ENCODE peak calls at places on chromosomes 11 and 22, in six cellular contexts. N is cardiac muscle cell; M is thoracic aorta; Z is colonic mucosa; V is lower lobe of right lung; S is CD8-positive, alpha-beta T cell. U is an unnamed sample. For H3K36me3, the result is how much of the 10 kb centered on the place peaks cover.

GRCh38 chr11:12149672-12150225 is 39.4 kb downstream of the MICAL2 start:
- DNase-seq in S (no peak), Z (no peak), N (no peak), M (no peak), V (no peak), U (no peak)

GRCh38 chr11:130550160-130550559 is 101.7 kb downstream of the ADAMTS15 start:
- DNase-seq in M (no peak), Z (no peak), N (no peak), S (no peak), V (no peak), U (no peak)

GRCh38 chr11:47408598-47409439 is 429 bp downstream of the SLC39A13 start:
- DNase-seq in N (no peak), S (no peak), M (no peak), V (no peak), Z (peak), U (no peak)

GRCh38 chr11:1625541-1625940 is 3.6 kb upstream of the KRTAP5-4 start:
- DNase-seq in M (no peak), Z (no peak), N (no peak), S (no peak), V (no peak), U (no peak)

GRCh38 chr11:119258983-119259382 is 52.8 kb downstream of the CBL start:
- DNase-seq in Z (no peak), V (no peak), N (no peak), S (no peak), M (no peak), U (no peak)

GRCh38 chr11:111157571-111157970 is 88.0 kb upstream of the POU2AF2 start:
- DNase-seq in M (no peak), N (no peak), Z (no peak), S (no peak), V (no peak), U (no peak)

GRCh38 chr11:118448294-118448693 is 12.0 kb downstream of the KMT2A start:
- DNase-seq in S (no peak), N (no peak), V (no peak), Z (no peak), M (no peak), U (no peak)

GRCh38 chr22:29370556-29370955 is 17.8 kb downstream of the AP1B1 start:
- DNase-seq in S (no peak), M (no peak), Z (no peak), N (no peak), V (no peak), U (no peak)

GRCh38 chr22:41574847-41575381 is 14.1 kb downstream of the CSDC2 start:
- DNase-seq in Z (peak), N (no peak), S (no peak), M (no peak), V (no peak), U (no peak)

GRCh38 chr22:35575116-35575748 is 34.6 kb downstream of the RASD2 start:
- DNase-seq in M (no peak), Z (no peak), S (no peak), V (no peak), N (no peak), U (no peak)

GRCh38 chr11:30585892-30586250 is 282 bp downstream of the MPPED2 start:
- DNase-seq in S (no peak), M (no peak), N (peak), Z (peak), V (peak), U (no peak)

GRCh38 chr11:78025378-78025777 is 2.3 kb upstream of the KCTD14 start:
- DNase-seq in Z (no peak), S (no peak), M (no peak), V (no peak), N (no peak), U (no peak)

GRCh38 chr11:68649851-68650555 is 34.3 kb upstream of the GAL start:
- DNase-seq in V (no peak), N (no peak), Z (no peak), S (no peak), M (no peak), U (no peak)

GRCh38 chr11:15933896-15934625 is 422.3 kb downstream of the SOX6 start:
- DNase-seq in V (no peak), N (no peak), Z (no peak), S (no peak), M (no peak), U (no peak)

GRCh38 chr11:64449381-64450167 is 90.6 kb downstream of the RPS6KA4 start:
- DNase-seq in M (no peak), N (peak), S (peak), Z (peak), V (peak), U (no peak)

GRCh38 chr11:95119361-95120060 is 29.9 kb downstream of the ENDOD1 start:
- DNase-seq in S (no peak), N (no peak), M (no peak), V (no peak), Z (no peak), U (no peak)

GRCh38 chr11:76684470-76684869 is 13.9 kb upstream of the LRRC32 start:
- DNase-seq in M (no peak), Z (no peak), V (no peak), N (no peak), S (no peak), U (no peak)

GRCh38 chr22:29203883-29204282 is 1.8 kb upstream of the EMID1 start:
- DNase-seq in S (no peak), V (no peak), Z (no peak), M (no peak), N (no peak), U (no peak)

GRCh38 chr22:25482868-25483639 is 81.4 kb upstream of the GRK3 start:
- DNase-seq in M (no peak), S (no peak), V (no peak), N (no peak), Z (no peak), U (no peak)

GRCh38 chr11:87967459-87967858 is 207.8 kb downstream of the RAB38 start:
- DNase-seq in N (no peak), Z (no peak), V (no peak), S (no peak), M (no peak), U (no peak)

GRCh38 chr11:108398439-108398838 is 68.9 kb downstream of the C11orf65 start:
- DNase-seq in M (no peak), V (no peak), N (no peak), S (no peak), Z (no peak), U (no peak)

GRCh38 chr11:39745401-39745800 is 1714.1 kb downstream of the LRRC4C start:
- DNase-seq in M (no peak), Z (no peak), V (no peak), N (no peak), S (no peak), U (no peak)

GRCh38 chr22:30744224-30744623 is 49.5 kb downstream of the OSBP2 start:
- DNase-seq in M (no peak), N (no peak), Z (no peak), S (no peak), V (no peak), U (no peak)
- H3K4me3 ChIP-seq in M (no peak), N (no peak), Z (no peak), S (no peak), V (no peak), U (no peak)

DNA sequence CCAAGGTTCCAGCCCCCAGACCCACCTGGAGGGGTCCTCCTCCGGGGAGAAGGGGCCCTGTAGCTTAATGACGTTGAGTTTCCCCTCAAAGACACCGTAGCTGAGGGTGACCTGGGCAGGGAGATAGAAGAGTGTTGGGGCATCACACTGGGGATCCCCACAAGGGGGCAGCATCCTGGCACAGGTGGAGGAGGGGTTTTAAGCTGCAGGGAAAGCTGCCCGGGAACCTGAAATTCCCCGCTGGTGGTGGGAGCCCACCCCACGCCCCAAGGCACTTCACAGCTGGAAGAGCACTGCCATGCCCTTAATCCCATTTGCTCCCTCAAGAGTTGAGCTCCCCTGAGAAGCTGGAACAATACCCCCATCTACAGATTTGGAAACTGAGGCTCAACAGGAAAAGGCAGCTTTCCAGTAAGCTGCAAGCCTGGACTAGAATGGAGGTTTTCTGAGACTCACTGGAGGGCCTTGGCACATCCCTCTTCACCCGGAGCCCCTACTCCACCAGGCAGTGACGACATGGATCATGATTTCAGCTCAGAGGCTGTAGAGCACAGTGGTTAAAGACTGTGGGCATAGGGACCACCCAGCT is 13.7 kb downstream of the MFNG start:
- DNase-seq in V (no peak), Z (peak), M (no peak), N (peak), S (peak), U (no peak)
- TF ChIP-seq CTCF in V (peak), Z (peak), M (no peak), N (peak), S (peak), U (peak)

DNA sequence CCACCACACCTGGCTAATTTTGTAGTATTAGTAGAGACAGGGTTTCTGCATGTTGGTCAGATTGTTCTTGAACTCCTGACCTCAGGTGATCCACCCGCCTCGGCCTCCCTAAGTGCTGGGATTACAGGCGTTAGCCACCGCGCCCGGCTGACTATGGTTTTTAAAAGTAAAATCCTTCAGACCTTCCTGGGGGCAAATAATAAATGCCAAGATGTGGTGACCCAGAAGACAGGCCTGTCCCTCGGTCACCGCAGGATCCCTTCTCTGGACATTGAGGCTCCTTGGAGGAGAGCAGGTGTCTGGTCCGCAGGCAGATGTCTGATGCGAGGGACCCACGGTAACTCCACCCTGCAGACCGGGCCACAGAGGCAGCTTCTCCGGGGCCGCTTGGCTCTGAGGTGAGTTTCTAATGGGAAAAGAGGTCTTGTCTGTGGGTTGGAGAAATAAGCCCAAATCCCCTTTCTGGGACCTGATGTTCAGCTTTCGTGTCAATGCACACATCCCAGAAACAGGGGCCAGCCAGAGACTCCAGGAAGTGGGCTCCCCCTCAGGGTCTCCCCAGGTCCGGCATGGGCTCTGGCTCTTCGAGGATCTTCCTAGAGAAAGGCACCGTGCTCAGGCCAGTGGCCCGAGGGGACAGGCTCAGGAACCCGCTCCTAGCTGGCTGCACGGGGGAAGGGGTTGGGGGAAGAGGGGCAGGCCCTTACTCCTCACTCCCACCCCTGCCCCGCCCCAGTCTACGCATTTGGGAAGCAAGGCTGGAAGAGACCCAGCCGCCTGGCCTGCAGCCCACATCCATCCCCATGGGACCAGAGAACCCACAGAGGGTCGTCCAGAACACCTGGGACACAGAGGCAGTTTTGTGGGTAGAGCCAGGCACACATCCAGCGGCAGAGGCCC is 100.6 kb downstream of the WNT7B start:
- DNase-seq in Z (no peak), V (peak), S (no peak), M (no peak), N (no peak), U (no peak)
- H3K36me3 ChIP-seq in Z (under half), V (under half), S (under half), M (under half), N (under half), U (under half)

DNA sequence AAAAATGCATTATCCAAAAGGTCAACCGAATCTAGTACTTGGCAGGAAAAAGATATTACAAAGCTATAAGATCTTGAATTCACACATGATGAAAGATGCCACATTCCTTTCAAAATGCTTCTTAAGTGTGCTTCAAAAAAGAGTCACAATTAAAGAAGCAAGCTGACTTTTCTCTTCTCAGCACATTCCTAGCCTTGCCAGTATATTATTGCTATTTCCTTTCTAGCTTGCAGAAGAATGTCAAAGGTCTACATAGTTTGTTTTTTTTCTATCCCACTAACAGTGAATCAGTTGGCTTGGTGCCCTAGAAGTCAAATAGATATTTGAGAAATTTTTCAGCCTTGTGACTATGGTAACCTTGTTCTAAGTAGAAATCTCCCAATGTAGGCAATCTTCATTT is 56.8 kb downstream of the GUCY1A2 start:
- DNase-seq in Z (no peak), N (no peak), M (no peak), V (no peak), S (no peak), U (peak)
- H3K4me3 ChIP-seq in Z (no peak), N (no peak), M (no peak), V (no peak), S (no peak), U (no peak)

GRCh38 chr22:26672590-26673468 is 15.4 kb downstream of the MIAT start:
- DNase-seq in N (peak), M (peak), Z (peak), V (peak), S (peak), U (peak)

GRCh38 chr22:26672060-26672471 is 14.7 kb downstream of the MIAT start:
- DNase-seq in S (no peak), N (no peak), Z (peak), V (no peak), M (no peak), U (no peak)

GRCh38 chr22:26673485-26673884 is 16.1 kb downstream of the MIAT start:
- DNase-seq in S (no peak), M (no peak), V (no peak), N (no peak), Z (peak), U (no peak)

GRCh38 chr22:26675687-26676273 is 18.4 kb downstream of the MIAT start:
- DNase-seq in S (no peak), N (no peak), Z (no peak), M (no peak), V (no peak), U (no peak)

GRCh38 chr22:26674211-26675190 is 17.1 kb downstream of the MIAT start:
- DNase-seq in S (no peak), N (no peak), Z (no peak), V (no peak), M (no peak), U (no peak)
- TF ChIP-seq CTCF in S (no peak), N (no peak), Z (no peak), V (no peak), M (no peak), U (no peak)

GRCh38 chr11:125102544-125102943 is 8.9 kb downstream of the TMEM218 start:
- DNase-seq in V (no peak), M (no peak), N (no peak), S (no peak), Z (no peak), U (no peak)

GRCh38 chr11:125094731-125095130 is 16.7 kb downstream of the TMEM218 start:
- DNase-seq in V (no peak), N (no peak), S (no peak), Z (no peak), M (no peak), U (no peak)

GRCh38 chr11:125101596-125101995 is 9.8 kb downstream of the TMEM218 start:
- DNase-seq in S (no peak), Z (no peak), V (no peak), M (no peak), N (no peak), U (no peak)

GRCh38 chr11:125102025-125102424 is 9.4 kb downstream of the TMEM218 start:
- DNase-seq in N (no peak), S (no peak), M (no peak), V (no peak), Z (no peak), U (no peak)

DNA sequence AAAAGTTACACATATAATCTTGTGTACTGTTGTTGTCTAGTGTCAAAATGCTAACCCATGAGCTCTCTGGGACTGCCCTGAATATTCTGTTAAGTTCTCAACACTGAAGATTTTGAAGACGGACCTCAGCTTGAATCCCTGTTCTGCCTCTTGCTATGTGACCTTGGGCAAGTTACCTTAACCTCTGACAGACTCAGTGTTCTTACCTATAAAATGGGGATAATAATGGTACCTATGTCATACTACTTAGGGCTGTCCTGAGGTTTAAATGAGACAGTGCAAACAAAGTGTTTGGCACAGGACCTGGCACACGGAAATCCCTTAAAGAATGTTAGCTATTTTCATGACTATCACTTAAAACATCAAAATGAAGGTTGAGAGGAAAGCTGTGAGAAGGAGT is 11.3 kb downstream of the TMEM218 start:
- DNase-seq in N (no peak), S (no peak), Z (no peak), M (no peak), V (no peak), U (no peak)
- H3K36me3 ChIP-seq in N (under half), S (under half), Z (under half), M (under half), V (half or more), U (under half)

GRCh38 chr11:27697679-27698275 is 2.5 kb downstream of the BDNF start:
- DNase-seq in Z (no peak), S (no peak), V (no peak), M (no peak), N (no peak), U (no peak)

GRCh38 chr11:27696961-27697360 is 3.3 kb downstream of the BDNF start:
- DNase-seq in N (no peak), V (no peak), Z (no peak), M (no peak), S (no peak), U (no peak)

GRCh38 chr11:27693398-27693797 is 6.9 kb downstream of the BDNF start:
- DNase-seq in V (no peak), Z (no peak), S (no peak), N (no peak), M (no peak), U (no peak)

GRCh38 chr11:27694992-27695391 is 5.3 kb downstream of the BDNF start:
- DNase-seq in N (no peak), V (no peak), S (no peak), Z (no peak), M (no peak), U (no peak)

DNA sequence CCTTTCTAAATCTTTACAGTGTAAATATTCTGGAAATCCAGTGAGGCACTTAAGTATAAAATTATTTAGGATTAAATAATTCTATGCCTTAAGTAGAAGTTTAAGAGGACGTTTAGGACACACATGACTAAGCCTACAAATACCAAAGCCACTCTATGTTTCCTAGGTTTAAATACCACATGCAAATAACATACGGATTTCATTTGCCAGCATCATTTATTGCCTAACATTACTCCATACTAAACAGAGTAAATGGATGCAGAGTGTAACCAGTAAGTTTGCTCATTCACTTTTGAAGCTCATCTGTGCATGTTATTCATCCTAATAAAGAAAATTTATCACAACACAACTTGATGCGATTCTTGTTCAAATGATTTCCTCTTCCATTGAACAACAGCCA is 4.1 kb downstream of the BDNF start:
- DNase-seq in V (no peak), S (no peak), Z (no peak), M (no peak), N (no peak), U (no peak)
- H3K4me3 ChIP-seq in V (no peak), S (no peak), Z (no peak), M (no peak), N (no peak), U (peak)

DNA sequence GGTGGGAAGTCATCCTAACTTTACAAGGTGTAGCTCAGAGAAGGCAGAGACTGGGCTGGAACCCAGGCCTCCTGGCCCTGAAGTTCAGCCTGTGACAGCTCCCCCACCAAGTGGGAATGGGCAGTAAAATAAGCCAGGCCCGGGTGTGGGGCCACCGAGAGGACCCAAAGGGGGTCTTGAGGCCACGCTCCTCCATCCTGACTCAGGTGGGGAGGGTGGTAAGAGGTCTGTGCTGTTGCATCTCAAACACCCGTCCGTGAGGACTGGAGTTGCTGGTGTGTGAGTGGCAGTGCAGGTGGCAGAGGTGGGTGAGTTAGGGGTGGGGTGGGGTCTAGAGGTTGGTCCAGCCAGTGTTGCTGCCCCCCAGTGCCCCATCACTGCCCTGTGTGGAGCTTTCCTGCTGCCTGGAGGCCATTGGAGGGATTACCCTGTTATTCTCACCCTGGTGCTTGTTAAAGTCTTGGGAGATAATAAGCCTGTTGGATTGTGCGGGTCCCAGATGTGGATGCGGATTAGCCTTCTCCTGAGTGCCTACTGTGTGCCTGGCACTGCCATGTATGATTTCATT is 12.7 kb downstream of the SERPINH1 start:
- DNase-seq in N (no peak), M (no peak), V (no peak), S (no peak), Z (no peak), U (no peak)
- TF ChIP-seq CTCF in N (peak), M (peak), V (peak), S (no peak), Z (no peak), U (peak)